ENCODE peak calls at places on chromosomes 11 and 22, in nine cellular contexts. A is left ventricle myocardium inferior, X is breast epithelium, H is K562, N is heart left ventricle, F is IMR-90, M is HCT116, B is fibroblast of the aortic adventitia, I is PC-9. Y is an unnamed sample.

GRCh38 chr11:116993599-116993998 is 104.6 kb downstream of the SIK3 start:
- DNase-seq in A (no peak), F (no peak), N (no peak), X (no peak), H (no peak), M (no peak), B (no peak), I (no peak), Y (peak)

GRCh38 chr11:105610796-105611361 is 1.0 kb downstream of the GRIA4 start:
- DNase-seq in F (no peak), X (no peak), M (no peak), A (no peak), B (no peak), I (no peak), N (no peak), H (no peak), Y (no peak)

GRCh38 chr11:9568854-9569587 is 4.4 kb upstream of the WEE1 start:
- DNase-seq in A (peak), I (peak), M (peak), H (no peak), F (peak), X (peak), N (peak), B (peak), Y (peak)

GRCh38 chr11:118156531-118157185 is 4.0 kb upstream of the SCN4B start:
- DNase-seq in N (no peak), H (peak), X (no peak), I (no peak), A (no peak), M (no peak), F (no peak), B (no peak), Y (no peak)

GRCh38 chr11:61955416-61956135 is 5.4 kb downstream of the BEST1 start:
- DNase-seq in I (no peak), H (peak), N (no peak), B (no peak), F (no peak), X (no peak), A (no peak), M (no peak), Y (no peak)

GRCh38 chr11:83122050-83122449 is 34.9 kb upstream of the PCF11 start:
- DNase-seq in A (no peak), H (no peak), B (no peak), F (no peak), X (no peak), M (no peak), N (no peak), I (no peak), Y (no peak)

GRCh38 chr11:68039526-68040086 is 781 bp downstream of the TCIRG1 start:
- DNase-seq in F (no peak), N (no peak), I (no peak), X (no peak), A (no peak), M (no peak), B (no peak), H (peak), Y (no peak)

GRCh38 chr11:119525180-119525854 is 102.3 kb upstream of the THY1 start:
- DNase-seq in B (no peak), I (no peak), A (no peak), H (no peak), F (no peak), X (no peak), N (no peak), M (no peak), Y (no peak)

GRCh38 chr11:126355926-126356897 is 726 bp downstream of the ST3GAL4 start:
- DNase-seq in B (peak), X (peak), N (peak), M (no peak), A (peak), H (peak), F (no peak), I (peak), Y (peak)

GRCh38 chr22:21078916-21079315 is 33.2 kb downstream of the LRRC74B start:
- DNase-seq in I (no peak), H (no peak), X (no peak), A (no peak), F (no peak), B (no peak), M (no peak), N (no peak), Y (no peak)

GRCh38 chr11:69881467-69882269 is 62.5 kb upstream of the FGF3 start:
- DNase-seq in I (no peak), B (no peak), H (peak), N (peak), F (no peak), M (no peak), A (peak), X (no peak), Y (no peak)

GRCh38 chr11:79439430-79439892 is 1.4 kb downstream of the TENM4 start:
- DNase-seq in I (no peak), H (no peak), A (no peak), B (peak), N (no peak), M (no peak), F (peak), X (no peak), Y (no peak)

GRCh38 chr22:44594951-44595350 is 96.9 kb upstream of the RTL6 start:
- DNase-seq in N (no peak), I (no peak), B (no peak), A (no peak), X (no peak), M (no peak), F (peak), H (no peak), Y (no peak)

GRCh38 chr22:36406721-36407120 is 19.0 kb upstream of the MYH9 start:
- DNase-seq in H (no peak), M (no peak), N (no peak), I (no peak), F (no peak), X (no peak), A (no peak), B (no peak), Y (no peak)

GRCh38 chr22:36409911-36410756 is 22.4 kb upstream of the MYH9 start:
- DNase-seq in B (no peak), N (peak), X (peak), A (peak), F (no peak), I (peak), H (peak), M (peak), Y (no peak)

GRCh38 chr22:36411589-36412258 is 24.0 kb upstream of the MYH9 start:
- DNase-seq in N (no peak), H (no peak), A (no peak), I (peak), X (no peak), B (no peak), F (no peak), M (no peak), Y (no peak)

GRCh38 chr22:36406139-36406538 is 18.4 kb upstream of the MYH9 start:
- DNase-seq in H (no peak), B (no peak), A (no peak), X (no peak), I (peak), N (no peak), F (no peak), M (no peak), Y (peak)

GRCh38 chr22:36409067-36409466 is 21.3 kb upstream of the MYH9 start:
- DNase-seq in A (no peak), H (no peak), X (no peak), B (no peak), N (no peak), I (peak), F (no peak), M (no peak), Y (no peak)
- H3K4me3 ChIP-seq in A (no peak), H (no peak), X (no peak), B (no peak), N (no peak), I (peak), F (no peak), M (peak), Y (no peak)

DNA sequence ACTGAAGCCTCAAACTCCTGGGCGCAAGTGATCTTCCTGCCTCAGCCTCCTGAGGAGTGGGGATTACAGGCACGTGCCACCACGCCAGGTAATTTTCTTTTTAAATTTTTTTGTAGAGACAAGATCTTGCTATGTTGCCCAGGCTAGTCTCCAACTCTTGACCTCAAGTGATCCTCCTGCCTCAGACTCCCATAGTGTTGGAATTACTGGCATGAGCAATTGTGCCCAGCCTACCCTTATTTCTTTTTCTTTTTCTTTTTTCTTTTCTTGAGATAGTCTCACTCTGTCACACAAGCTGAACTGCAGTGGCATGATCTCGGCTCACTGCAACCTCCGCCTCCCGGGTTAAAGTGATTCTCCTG is 63.9 kb downstream of the AAMDC start:
- DNase-seq in A (no peak), M (no peak), X (no peak), H (no peak), F (no peak), I (peak), B (no peak), N (no peak), Y (no peak)
- H3K4me3 ChIP-seq in A (no peak), M (no peak), X (no peak), H (no peak), F (no peak), I (no peak), B (no peak), N (no peak), Y (no peak)

DNA sequence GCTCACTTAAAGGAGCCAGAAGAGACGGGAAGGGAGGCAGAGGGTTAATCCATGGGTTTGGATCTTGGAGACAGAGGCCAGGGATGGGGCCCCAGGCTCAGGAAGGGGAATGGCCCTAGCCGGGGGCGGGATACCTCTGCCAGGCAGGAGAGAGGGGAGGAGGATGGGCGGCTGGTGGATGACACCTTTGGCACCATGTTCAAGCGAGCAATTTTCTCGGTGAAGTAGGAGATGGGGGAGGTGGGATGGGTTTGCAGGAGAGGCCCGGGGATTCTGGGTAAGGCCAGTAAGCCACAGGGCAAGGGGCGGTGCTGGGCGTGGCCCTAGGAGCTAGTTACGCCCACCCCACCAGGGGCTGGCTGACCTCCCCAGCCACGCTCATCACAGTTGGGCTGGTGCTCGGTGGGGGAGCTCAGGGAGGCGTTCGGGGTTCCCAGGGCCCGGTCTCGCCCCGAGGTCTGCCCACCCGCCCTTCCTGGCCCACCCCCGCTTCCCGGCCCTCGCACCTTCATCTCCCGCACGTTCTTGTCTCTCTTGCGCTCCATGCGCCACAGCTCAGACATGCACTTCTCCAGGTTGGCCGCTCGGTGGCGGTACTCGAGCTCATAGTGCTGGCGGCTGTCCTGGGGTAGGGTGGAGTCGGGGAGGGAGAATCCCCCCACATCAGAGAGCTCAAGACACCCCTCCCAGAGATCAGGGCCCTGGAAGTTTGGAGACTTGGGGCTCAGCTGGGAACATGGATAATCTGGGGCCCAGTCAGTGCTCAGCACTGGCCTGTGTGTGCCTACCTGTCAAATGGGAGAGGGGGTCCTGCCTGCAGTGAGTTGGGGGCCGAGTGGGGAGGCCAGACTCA is 12.7 kb downstream of the BAIAP2L2 start:
- DNase-seq in I (no peak), F (peak), X (no peak), N (peak), H (peak), M (peak), A (no peak), B (peak), Y (no peak)
- H3K4me3 ChIP-seq in I (no peak), F (no peak), X (no peak), N (no peak), H (no peak), M (no peak), A (no peak), B (no peak), Y (no peak)

GRCh38 chr22:30607300-30607930 is 441 bp downstream of the TCN2 start:
- DNase-seq in F (no peak), A (no peak), N (no peak), B (no peak), X (no peak), H (no peak), I (no peak), M (no peak), Y (no peak)

GRCh38 chr22:30606455-30607299 is at the start of gene TCN2:
- DNase-seq in A (peak), I (no peak), X (peak), M (no peak), F (peak), N (peak), B (peak), H (peak), Y (peak)

GRCh38 chr22:30605449-30606110 is 1.4 kb upstream of the TCN2 start:
- DNase-seq in B (peak), M (peak), I (no peak), X (no peak), F (peak), A (peak), N (peak), H (peak), Y (peak)

GRCh38 chr22:30609260-30610185 is 2.5 kb downstream of the TCN2 start:
- DNase-seq in X (no peak), A (peak), M (no peak), F (peak), N (peak), I (peak), B (peak), H (peak), Y (peak)

DNA sequence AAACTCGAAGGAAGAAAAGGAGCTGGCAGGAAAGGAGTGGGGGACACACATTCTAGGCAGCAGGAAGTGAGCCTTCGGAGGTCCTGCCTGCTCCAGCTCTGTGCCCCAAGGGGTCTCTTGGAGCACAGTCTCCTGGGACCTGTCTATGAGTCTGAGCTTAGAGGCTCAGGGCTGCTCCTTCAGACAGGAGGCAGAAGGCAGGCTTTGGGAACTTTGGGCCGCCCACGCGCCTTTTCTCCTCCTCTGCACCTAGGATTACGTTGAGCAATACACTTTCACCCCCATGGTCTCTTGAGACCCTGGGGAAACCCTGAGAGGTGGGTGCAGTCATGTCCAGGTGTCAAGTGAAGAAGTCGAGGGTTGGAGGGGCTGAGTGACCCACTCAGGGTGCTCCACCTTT is 965 bp downstream of the TCN2 start:
- DNase-seq in M (no peak), H (no peak), X (no peak), F (no peak), B (no peak), A (no peak), I (no peak), N (no peak), Y (no peak)
- H3K4me3 ChIP-seq in M (no peak), H (no peak), X (peak), F (no peak), B (no peak), A (peak), I (no peak), N (peak), Y (no peak)

GRCh38 chr22:50546326-50547230 is 879 bp downstream of the KLHDC7B start:
- DNase-seq in N (no peak), F (no peak), B (no peak), X (no peak), A (no peak), M (no peak), I (no peak), H (no peak), Y (no peak)

GRCh38 chr22:50542416-50542927 is 3.2 kb upstream of the KLHDC7B start:
- DNase-seq in A (no peak), H (no peak), B (no peak), F (no peak), M (no peak), I (no peak), X (no peak), N (peak), Y (peak)

GRCh38 chr22:50544078-50544745 is 1.5 kb upstream of the KLHDC7B start:
- DNase-seq in I (peak), M (no peak), A (peak), N (peak), H (no peak), X (no peak), B (peak), F (peak), Y (peak)

GRCh38 chr22:50545522-50546325 is at the start of gene KLHDC7B:
- DNase-seq in X (no peak), M (no peak), I (no peak), H (no peak), F (peak), B (peak), N (no peak), A (no peak), Y (peak)

DNA sequence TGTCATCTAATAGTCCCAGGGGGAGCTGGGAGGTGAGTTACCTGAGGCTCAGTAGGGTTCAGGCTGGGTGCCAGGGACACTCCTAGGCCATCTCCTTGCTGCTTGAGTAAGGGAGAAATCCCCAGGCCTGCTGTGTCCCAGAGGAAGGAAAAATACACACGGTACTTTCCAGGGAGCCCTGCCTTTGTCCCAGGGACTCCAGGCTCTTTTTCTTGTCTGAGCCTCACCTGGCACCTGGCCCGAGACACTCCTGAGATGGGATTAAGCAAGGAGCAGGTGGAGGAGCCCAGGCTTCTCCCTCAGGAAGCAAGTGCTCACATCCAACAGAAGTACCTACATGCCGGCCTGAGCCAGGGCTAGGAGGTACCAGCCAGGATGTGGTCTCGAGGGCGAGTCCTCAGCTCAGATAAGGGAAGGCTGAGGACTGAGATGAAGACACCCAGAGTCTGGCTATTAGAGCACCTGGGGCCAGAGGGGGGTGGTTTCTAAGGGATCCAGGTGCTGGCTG is 899 bp upstream of the KLHDC7B start:
- DNase-seq in F (no peak), I (peak), A (no peak), M (no peak), B (no peak), N (no peak), X (no peak), H (no peak), Y (no peak)
- H3K4me3 ChIP-seq in F (no peak), I (peak), A (no peak), M (no peak), B (no peak), N (peak), X (no peak), H (no peak), Y (no peak)

GRCh38 chr11:1761110-1761856 is 2.4 kb downstream of the CTSD start:
- DNase-seq in H (no peak), I (no peak), B (no peak), N (peak), M (no peak), F (no peak), X (no peak), A (no peak), Y (no peak)
- H3K4me3 ChIP-seq in H (no peak), I (peak), B (no peak), N (peak), M (no peak), F (no peak), X (peak), A (peak), Y (no peak)

GRCh38 chr22:36017661-36018091 is 10.9 kb downstream of the RBFOX2 start:
- DNase-seq in A (no peak), M (no peak), B (no peak), H (no peak), N (no peak), F (no peak), I (no peak), X (no peak), Y (no peak)
- H3K4me3 ChIP-seq in A (no peak), M (no peak), B (no peak), H (no peak), N (no peak), F (no peak), I (no peak), X (no peak), Y (no peak)

DNA sequence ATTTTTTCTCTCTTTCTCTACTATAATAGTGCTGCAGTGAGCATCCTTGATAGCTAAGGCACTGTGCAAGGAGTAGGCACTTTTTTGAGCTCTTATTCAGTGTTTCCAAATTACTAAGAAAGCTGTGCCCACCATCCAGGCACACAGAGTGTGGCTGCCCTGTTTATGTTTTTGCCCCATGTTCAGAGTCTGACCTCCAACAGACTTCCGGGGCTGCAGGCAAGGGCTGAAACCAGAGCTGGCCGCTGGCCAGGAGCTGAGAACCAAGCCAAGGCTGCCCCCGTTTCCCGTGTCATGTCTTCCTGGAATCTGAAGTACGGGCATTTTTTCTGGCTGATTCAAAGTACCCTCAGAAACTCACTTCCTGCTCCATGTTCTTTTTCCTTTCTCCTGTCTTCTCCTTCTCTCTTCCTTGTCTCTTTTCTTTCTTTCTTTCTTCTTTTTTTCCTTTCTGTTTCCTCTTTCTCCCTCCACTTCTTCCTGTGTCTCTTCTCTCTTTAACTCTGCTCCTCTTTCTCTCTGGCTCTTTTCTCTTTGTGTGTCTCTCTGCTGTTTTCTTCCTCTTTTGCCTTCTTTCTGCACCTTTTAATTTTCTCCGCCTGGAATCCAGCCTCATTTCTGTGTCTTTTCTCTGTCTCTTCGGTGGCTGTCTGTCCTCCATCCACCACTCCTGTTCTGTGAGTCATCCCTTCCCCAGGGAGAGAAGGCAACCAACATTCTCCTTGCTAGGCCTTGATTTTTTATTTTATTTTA is 17.0 kb upstream of the KCTD14 start:
- DNase-seq in X (no peak), H (peak), M (no peak), I (peak), B (peak), A (peak), F (peak), N (peak), Y (peak)
- H3K4me3 ChIP-seq in X (peak), H (peak), M (peak), I (peak), B (peak), A (peak), F (no peak), N (peak), Y (no peak)

Y was measured in cardiac fibroblast.